ENCODE peak calls at places on chromosomes 11 and 22, in ten cellular contexts. P is lung; D is heart right ventricle; K is mesenchymal stem cell; J is naive thymus-derived CD4-positive, alpha-beta T cell; N is transverse colon; O is uterus; U is tibial artery; V is AG04450; A is MM.1S. E is an unnamed sample.

GRCh38 chr11:128421577-128421976 is 165.8 kb downstream of the ETS1 start:
- DNase-seq in P (no peak), D (no peak), K (peak; percentile 78), J (no peak), N (no peak), O (no peak), U (no peak), V (no peak), A (no peak), E (no peak)

GRCh38 chr11:456533-456932 is 6.5 kb downstream of the PTDSS2 start:
- DNase-seq in P (no peak), D (no peak), K (no peak), J (peak; percentile 35), N (no peak), O (no peak), U (no peak), V (no peak), A (no peak), E (no peak)

GRCh38 chr11:6695377-6695776 is 12.2 kb upstream of the MRPL17 start:
- DNase-seq in P (no peak), D (no peak), K (peak; percentile 82), J (no peak), N (no peak), O (peak; percentile 17), U (no peak), V (no peak), A (no peak), E (peak; percentile 18)

GRCh38 chr11:16155448-16155847 is 200.9 kb downstream of the SOX6 start:
- DNase-seq in P (no peak), D (no peak), K (no peak), J (no peak), N (no peak), O (no peak), U (no peak), V (no peak), A (no peak), E (no peak)

GRCh38 chr11:17763703-17764102 is 29.1 kb downstream of the KCNC1 start:
- DNase-seq in P (no peak), D (no peak), K (no peak), J (no peak), N (no peak), O (no peak), U (no peak), V (no peak), A (no peak), E (no peak)

GRCh38 chr11:120912504-120912903 is 111.4 kb upstream of the TBCEL start:
- DNase-seq in P (no peak), D (no peak), K (peak; percentile 33), J (no peak), N (no peak), O (no peak), U (no peak), V (peak; percentile 10), A (no peak), E (peak; percentile 5)

GRCh38 chr22:44648085-44648820 is 53.8 kb upstream of the PRR5 start:
- DNase-seq in P (no peak), D (no peak), K (no peak), J (no peak), N (no peak), O (no peak), U (no peak), V (no peak), A (no peak), E (no peak)

GRCh38 chr22:35785181-35785923 is 67.7 kb downstream of the APOL5 start:
- DNase-seq in P (no peak), D (no peak), K (peak; percentile 22), J (no peak), N (no peak), O (no peak), U (no peak), V (no peak), A (no peak), E (no peak)

GRCh38 chr11:119533931-119534694 is 111.1 kb upstream of the THY1 start:
- DNase-seq in P (peak; percentile 73), D (peak; percentile 76), K (peak; percentile 57), J (peak; percentile 16), N (peak; percentile 74), O (peak; percentile 32), U (peak; percentile 45), V (peak; percentile 2), A (peak; percentile 44), E (no peak)

GRCh38 chr11:9273430-9274336 is 8.5 kb upstream of the DENND5A start:
- DNase-seq in P (no peak), D (no peak), K (peak; percentile 89), J (no peak), N (no peak), O (no peak), U (no peak), V (no peak), A (no peak), E (no peak)

DNA sequence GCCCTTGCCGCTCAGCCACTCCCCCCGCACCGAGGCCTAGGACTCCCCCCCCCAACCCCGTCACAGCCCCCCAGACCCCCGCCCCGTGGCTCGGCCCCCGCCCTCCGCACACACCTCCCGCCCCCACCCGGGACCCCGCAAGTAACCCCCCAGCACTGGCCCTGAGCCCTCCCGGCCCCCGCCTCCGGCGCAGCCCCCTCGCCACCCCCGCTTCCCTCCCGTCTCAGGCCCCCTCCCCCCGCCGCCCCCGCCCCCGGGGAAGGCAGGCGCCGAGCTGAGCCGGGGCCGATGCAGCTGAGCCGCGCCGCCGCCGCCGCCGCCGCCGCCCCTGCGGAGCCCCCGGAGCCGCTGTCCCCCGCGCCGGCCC is 1.5 kb downstream of the SHANK3 start:
- DNase-seq in P (no peak), D (no peak), K (no peak), J (no peak), N (no peak), O (no peak), U (no peak), V (no peak), A (no peak), E (no peak)
- H3K4me3 ChIP-seq in P (no peak overlapping the region), D (peak overlapping the region; percentile 64), K (no peak overlapping the region), J (no peak overlapping the region), N (no peak overlapping the region), O (no peak overlapping the region), U (peak overlapping the region; percentile 37), V (no peak overlapping the region), A (no peak overlapping the region), E (peak overlapping the region; percentile 38)

DNA sequence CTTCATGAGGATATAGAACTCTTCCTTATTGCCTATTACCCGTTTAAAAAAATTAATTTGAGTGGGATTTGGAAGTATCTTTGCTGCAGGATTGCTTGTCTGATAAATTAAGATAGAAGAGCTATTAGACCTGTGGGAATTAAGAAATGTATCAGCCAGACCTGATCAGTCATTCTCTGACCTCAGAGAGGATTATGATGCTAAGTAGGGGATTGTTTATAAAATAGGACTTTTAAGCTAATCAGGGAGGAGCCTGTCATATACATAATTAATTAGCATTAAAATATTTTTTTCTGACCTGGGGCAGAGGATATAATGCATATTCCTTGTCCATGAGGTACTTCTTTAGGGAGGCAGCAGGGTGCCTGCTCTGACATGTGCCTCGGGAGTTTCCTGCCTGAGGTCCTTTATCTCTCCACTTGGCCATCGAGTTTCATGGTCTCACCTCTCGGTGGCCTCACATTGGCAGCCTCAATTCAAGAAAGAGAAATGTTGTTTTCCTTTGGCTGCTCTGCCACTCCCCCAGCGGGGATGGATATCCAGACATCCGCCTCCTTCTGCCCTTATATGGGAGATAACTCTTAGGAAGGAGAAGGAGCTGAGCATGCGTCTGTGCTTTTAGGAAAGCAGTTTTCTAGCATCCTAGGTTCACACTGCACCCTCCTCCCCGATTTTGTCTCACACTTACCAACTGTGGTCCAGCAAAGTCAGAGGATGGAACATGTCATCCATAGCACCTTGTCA is 41.1 kb downstream of the DIXDC1 start:
- DNase-seq in P (no peak), D (peak; percentile 28), K (peak; percentile 83), J (no peak), N (peak; percentile 37), O (peak; percentile 82), U (peak; percentile 85), V (peak; percentile 15), A (no peak), E (peak; percentile 30)
- H3K4me3 ChIP-seq in P (peak overlapping the region; percentile 65), D (peak overlapping the region; percentile 70), K (peak overlapping the region; percentile 87), J (no peak overlapping the region), N (peak overlapping the region; percentile 73), O (peak overlapping the region; percentile 73), U (peak overlapping the region; percentile 82), V (peak overlapping the region; percentile 76), A (no peak overlapping the region), E (peak overlapping the region; percentile 66)

DNA sequence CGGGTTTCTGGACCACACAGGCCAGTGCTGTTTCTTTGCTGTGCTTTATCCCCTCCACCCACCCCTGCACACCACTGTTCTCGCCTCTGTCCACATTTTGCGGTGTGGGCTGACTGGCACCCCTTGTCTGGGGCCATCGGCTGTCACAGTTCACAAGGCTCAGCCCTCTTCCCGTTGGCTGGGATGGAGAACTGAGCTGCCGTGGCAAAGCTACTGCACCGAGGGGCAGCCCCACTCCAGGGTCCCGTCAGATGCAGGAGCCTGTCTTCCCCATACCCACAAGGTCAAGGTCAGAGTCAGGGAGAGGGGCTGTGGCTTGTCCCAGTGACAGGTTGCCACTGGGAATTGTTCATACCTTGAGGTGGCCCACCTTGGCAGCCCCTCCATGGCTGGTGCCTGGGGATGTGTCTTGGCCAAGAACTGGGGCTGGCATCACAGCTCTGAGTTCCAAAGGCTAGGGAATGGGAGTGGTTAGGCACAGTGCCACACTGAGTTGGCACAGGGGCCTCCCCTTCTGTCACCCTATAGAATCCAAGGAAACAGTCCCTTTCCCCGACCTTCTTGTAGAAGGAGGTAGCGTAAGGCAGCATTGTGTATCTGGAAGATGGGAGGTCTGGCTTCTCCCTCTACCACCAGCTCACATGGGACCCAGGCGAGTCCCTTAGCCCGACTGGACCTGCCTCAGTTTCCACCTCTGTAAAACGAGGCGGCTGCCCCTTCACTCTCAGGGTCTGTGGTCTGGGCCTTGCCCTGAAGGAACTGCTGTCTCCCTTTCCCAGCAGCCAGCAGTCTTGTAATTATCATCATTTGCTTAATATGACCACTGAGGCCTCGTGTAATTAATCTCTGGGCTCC is 3.4 kb downstream of the GRK2 start:
- DNase-seq in P (no peak), D (peak; percentile 28), K (no peak), J (no peak), N (peak; percentile 73), O (peak; percentile 21), U (peak; percentile 50), V (no peak), A (no peak), E (no peak)
- H3K4me3 ChIP-seq in P (no peak overlapping the region), D (peak overlapping the region; percentile 18), K (peak overlapping the region; percentile 56), J (peak overlapping the region; percentile 94), N (no peak overlapping the region), O (no peak overlapping the region), U (peak overlapping the region; percentile 4), V (peak overlapping the region; percentile 25), A (peak overlapping the region; percentile 81), E (peak overlapping the region; percentile 29)

GRCh38 chr22:19523240-19524169 is 705 bp downstream of the CLDN5 start:
- DNase-seq in P (no peak), D (no peak), K (peak; percentile 45), J (peak; percentile 36), N (no peak), O (no peak), U (no peak), V (no peak), A (no peak), E (no peak)
- H3K4me3 ChIP-seq in P (peak overlapping the region; percentile 66), D (peak overlapping the region; percentile 60), K (peak overlapping the region; percentile 49), J (peak overlapping the region; percentile 50), N (no peak overlapping the region), O (peak overlapping the region; percentile 39), U (peak overlapping the region; percentile 34), V (peak overlapping the region; percentile 42), A (no peak overlapping the region), E (peak overlapping the region; percentile 41)

GRCh38 chr11:22078063-22078462 is 114.8 kb upstream of the ANO5 start:
- DNase-seq in P (no peak), D (no peak), K (no peak), J (no peak), N (no peak), O (no peak), U (no peak), V (no peak), A (no peak), E (no peak)
- H3K4me3 ChIP-seq in P (no peak overlapping the region), D (no peak overlapping the region), K (no peak overlapping the region), J (no peak overlapping the region), N (no peak overlapping the region), O (no peak overlapping the region), U (no peak overlapping the region), V (no peak overlapping the region), A (no peak overlapping the region), E (no peak overlapping the region)